ENCODE peak calls at places on chromosome 20, in four cellular contexts. W is IMR-90, J is lung, Z is neural progenitor cell. S is an unnamed sample.

GRCh38 chr20:14622796-14623195 is 285.4 kb upstream of the FLRT3 start:
- DNase-seq in W (peak), J (no peak), Z (no peak), S (peak)

GRCh38 chr20:20843982-20844381 is 131.5 kb upstream of the RALGAPA2 start:
- DNase-seq in J (no peak), Z (peak), W (no peak), S (no peak)

GRCh38 chr20:51409192-51409875 is 133.2 kb downstream of the NFATC2 start:
- DNase-seq in Z (no peak), J (no peak), W (no peak), S (no peak)

GRCh38 chr20:9413001-9413400 is 101.4 kb upstream of the LAMP5 start:
- DNase-seq in W (no peak), J (no peak), Z (no peak), S (no peak)

GRCh38 chr20:48799315-48800105 is 28.3 kb downstream of the PREX1 start:
- DNase-seq in W (no peak), Z (no peak), J (no peak), S (no peak)

GRCh38 chr20:63286781-63287696 is 5.9 kb upstream of the COL20A1 start:
- DNase-seq in Z (no peak), W (no peak), J (no peak), S (no peak)

GRCh38 chr20:10861086-10861485 is 187.3 kb upstream of the JAG1 start:
- DNase-seq in Z (no peak), W (peak), J (no peak), S (no peak)

GRCh38 chr20:41087777-41088176 is 49.6 kb upstream of the PLCG1 start:
- DNase-seq in W (no peak), Z (no peak), J (no peak), S (no peak)

GRCh38 chr20:45445805-45446562 is 23.6 kb upstream of the WFDC2 start:
- DNase-seq in W (no peak), J (no peak), Z (peak), S (peak)

GRCh38 chr20:10982692-10983091 is 308.9 kb upstream of the JAG1 start:
- DNase-seq in J (no peak), W (peak), Z (no peak), S (peak)

GRCh38 chr20:33584976-33585375 is 77.2 kb upstream of the C20orf144 start:
- DNase-seq in J (no peak), W (no peak), Z (no peak), S (no peak)

GRCh38 chr20:25584905-25585704 is at the start of gene NINL:
- DNase-seq in W (peak), J (peak), Z (peak), S (peak)

GRCh38 chr20:43372051-43372450 is 85.6 kb upstream of the SRSF6 start:
- DNase-seq in W (no peak), Z (no peak), J (no peak), S (no peak)

GRCh38 chr20:16241911-16242310 is 331.3 kb downstream of the KIF16B start:
- DNase-seq in Z (no peak), J (no peak), W (no peak), S (peak)

GRCh38 chr20:62246431-62246830 is 8.1 kb downstream of the OSBPL2 start:
- DNase-seq in Z (no peak), W (no peak), J (no peak), S (no peak)
- H3K27ac ChIP-seq in Z (no peak), W (no peak), J (peak), S (no peak)

DNA sequence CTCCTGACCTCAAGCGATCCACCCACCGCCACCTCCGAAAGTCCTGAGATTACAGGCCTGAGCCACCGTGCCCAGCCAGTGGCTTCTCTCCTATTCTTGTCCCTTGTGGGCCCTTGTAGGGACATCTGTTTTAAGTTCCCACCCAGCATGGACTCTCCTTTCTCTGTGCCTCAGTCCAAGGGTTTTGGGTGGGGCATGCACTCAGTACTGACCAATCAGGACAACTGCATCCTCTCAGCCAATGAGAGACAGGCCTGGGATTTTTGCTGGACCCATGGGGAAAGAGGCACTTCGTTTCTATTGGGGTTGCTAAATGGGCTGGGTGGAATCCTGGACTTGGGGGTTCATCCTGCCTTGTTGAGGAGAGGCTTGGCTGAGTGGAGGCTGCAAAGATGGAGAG is 34.4 kb downstream of the SNAI1 start:
- DNase-seq in Z (no peak), W (no peak), J (no peak), S (no peak)
- H3K27ac ChIP-seq in Z (no peak), W (no peak), J (no peak), S (no peak)

DNA sequence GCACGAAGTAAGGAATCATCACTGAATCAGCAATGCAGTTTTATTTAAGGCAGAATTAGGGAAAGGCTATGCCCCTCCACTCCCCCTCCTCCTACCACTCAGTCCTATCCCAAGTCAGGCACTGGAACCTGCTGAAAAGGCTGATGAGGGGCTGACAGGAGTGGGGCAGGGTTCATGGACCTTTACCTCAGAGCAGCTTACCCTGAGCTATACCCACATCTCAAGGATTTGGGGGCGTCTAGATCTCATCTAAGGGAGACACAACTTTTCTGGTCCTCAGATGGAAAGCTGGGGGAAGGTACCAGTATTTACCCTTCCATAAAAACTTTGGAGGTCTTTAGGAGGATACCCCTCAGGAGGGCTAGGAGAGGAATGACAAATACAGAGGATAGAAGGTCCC is 27.2 kb downstream of the GSS start:
- DNase-seq in W (no peak), Z (no peak), J (no peak), S (no peak)
- H3K27ac ChIP-seq in W (no peak), Z (no peak), J (no peak), S (no peak)

GRCh38 chr20:47262008-47262364 is 94.5 kb downstream of the ZMYND8 start:
- DNase-seq in J (no peak), W (no peak), Z (no peak), S (no peak)

GRCh38 chr20:47263502-47264084 is 92.9 kb downstream of the ZMYND8 start:
- DNase-seq in J (no peak), Z (no peak), W (no peak), S (peak)

GRCh38 chr20:47262365-47263013 is 94.0 kb downstream of the ZMYND8 start:
- DNase-seq in J (no peak), W (no peak), Z (no peak), S (no peak)

GRCh38 chr20:47265214-47265613 is 91.3 kb downstream of the ZMYND8 start:
- DNase-seq in Z (no peak), J (no peak), W (no peak), S (no peak)

GRCh38 chr20:47263080-47263479 is 93.4 kb downstream of the ZMYND8 start:
- DNase-seq in Z (no peak), J (no peak), W (no peak), S (no peak)
- H3K27ac ChIP-seq in Z (peak), J (no peak), W (no peak), S (no peak)

GRCh38 chr20:17614176-17614811 is 44.4 kb downstream of the DSTN start:
- DNase-seq in J (no peak), W (peak), Z (no peak), S (no peak)

GRCh38 chr20:17614812-17615644 is 45.2 kb downstream of the DSTN start:
- DNase-seq in Z (no peak), W (no peak), J (peak), S (no peak)

GRCh38 chr20:17616480-17617211 is 46.8 kb downstream of the DSTN start:
- DNase-seq in W (no peak), J (peak), Z (no peak), S (no peak)

GRCh38 chr20:17617212-17617867 is 47.5 kb downstream of the DSTN start:
- DNase-seq in Z (peak), W (no peak), J (peak), S (peak)

GRCh38 chr20:17615645-17616479 is 46.0 kb downstream of the DSTN start:
- DNase-seq in W (no peak), Z (no peak), J (peak), S (no peak)
- H3K27ac ChIP-seq in W (no peak), Z (no peak), J (no peak), S (no peak)

GRCh38 chr20:37342231-37343177 is 3.4 kb upstream of the SRC start:
- DNase-seq in J (no peak), W (no peak), Z (peak), S (peak)

GRCh38 chr20:37344506-37345338 is 1.2 kb upstream of the SRC start:
- DNase-seq in J (peak), W (no peak), Z (no peak), S (peak)

GRCh38 chr20:37343212-37343993 is 2.5 kb upstream of the SRC start:
- DNase-seq in W (no peak), J (peak), Z (no peak), S (no peak)

GRCh38 chr20:37345339-37346231 is at the start of gene SRC:
- DNase-seq in W (peak), Z (peak), J (peak), S (peak)

DNA sequence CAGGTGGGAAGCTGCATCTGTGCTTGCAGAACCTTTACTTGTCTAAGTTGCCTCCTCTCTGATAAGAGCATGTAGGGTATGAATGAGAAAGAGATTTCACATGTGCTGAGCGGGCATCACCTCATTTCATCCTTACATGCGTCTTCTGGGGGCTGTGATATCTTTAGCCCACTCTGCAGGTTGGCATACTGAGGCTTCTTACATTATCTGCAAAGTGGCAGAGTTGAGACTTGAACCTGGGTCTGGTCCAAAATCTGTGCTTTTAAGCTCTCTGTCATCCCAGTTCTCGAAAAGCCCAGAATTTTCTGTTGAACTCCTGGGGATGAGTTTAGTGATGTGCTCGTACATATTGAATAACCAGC is 2.0 kb upstream of the SRC start:
- DNase-seq in J (no peak), W (no peak), Z (no peak), S (no peak)
- H3K27ac ChIP-seq in J (no peak), W (no peak), Z (no peak), S (no peak)

S was measured in mesendoderm.